ENCODE peak calls at places on chromosomes 13 and 19, in four cellular contexts. E, P, V and I are unnamed samples.

GRCh38 chr19:42081584-42082258 is 5.8 kb downstream of the ZNF574 start:
- DNase-seq in P (peak), E (no peak), V (no peak), I (peak)

GRCh38 chr13:63540042-63540441 is 2124.4 kb upstream of the PCDH20 start:
- DNase-seq in V (no peak), E (no peak), P (no peak), I (no peak)

GRCh38 chr19:3336351-3336679 is 30.1 kb upstream of the NFIC start:
- DNase-seq in E (no peak), V (no peak), P (no peak), I (no peak)

GRCh38 chr19:55212447-55212846 is 3.1 kb upstream of the PTPRH start:
- DNase-seq in V (no peak), E (no peak), P (no peak), I (no peak)

GRCh38 chr19:43605875-43606568 is 5.9 kb upstream of the SRRM5 start:
- DNase-seq in E (no peak), P (no peak), V (no peak), I (no peak)

GRCh38 chr19:18951721-18952281 is 10.8 kb upstream of the HOMER3 start:
- DNase-seq in P (peak), V (no peak), E (no peak), I (peak)

GRCh38 chr19:55063492-55063843 is 520 bp upstream of the RDH13 start:
- DNase-seq in E (no peak), V (no peak), P (no peak), I (no peak)

GRCh38 chr19:5096536-5096935 is 127.6 kb downstream of the KDM4B start:
- DNase-seq in E (no peak), P (no peak), V (no peak), I (no peak)

GRCh38 chr19:12126707-12127106 is 13.4 kb downstream of the ZNF20 start:
- DNase-seq in P (peak), V (no peak), E (no peak), I (no peak)

GRCh38 chr19:16588089-16588823 is 16.0 kb upstream of the SLC35E1 start:
- DNase-seq in E (no peak), V (peak), P (peak), I (no peak)

GRCh38 chr13:34254366-34254765 is 436.4 kb downstream of the RFC3 start:
- DNase-seq in E (no peak), P (no peak), V (no peak), I (no peak)

GRCh38 chr13:112820318-112820717 is 130.5 kb downstream of the ATP11A start:
- DNase-seq in P (no peak), V (no peak), E (no peak), I (no peak)

GRCh38 chr13:111911141-111911720 is 155.7 kb upstream of the SOX1 start:
- DNase-seq in V (no peak), E (no peak), P (no peak), I (no peak)

GRCh38 chr13:90750957-90751356 is 596.5 kb upstream of the MIR17HG start:
- DNase-seq in V (no peak), E (no peak), P (peak), I (no peak)

GRCh38 chr19:32178841-32179410 is 166.5 kb upstream of the ZNF507 start:
- DNase-seq in E (no peak), P (no peak), V (no peak), I (no peak)

GRCh38 chr19:29105629-29106352 is 107.2 kb downstream of the UQCRFS1 start:
- DNase-seq in P (no peak), E (no peak), V (no peak), I (no peak)

GRCh38 chr19:13050274-13050673 is 52.4 kb downstream of the LYL1 start:
- DNase-seq in V (no peak), E (no peak), P (no peak), I (no peak)

GRCh38 chr13:59823495-59823894 is 340.2 kb downstream of the DIAPH3 start:
- DNase-seq in V (no peak), E (no peak), P (peak), I (peak)

GRCh38 chr19:13187419-13187818 is 37.2 kb downstream of the IER2 start:
- DNase-seq in V (no peak), E (no peak), P (no peak), I (no peak)

GRCh38 chr19:16605552-16605951 is 22.5 kb downstream of the MED26 start:
- DNase-seq in V (peak), P (no peak), E (no peak), I (no peak)

GRCh38 chr13:98792321-98792720 is 39.8 kb upstream of the SLC15A1 start:
- DNase-seq in V (no peak), P (no peak), E (no peak), I (no peak)

GRCh38 chr19:48738557-48739399 is 1.6 kb downstream of the RASIP1 start:
- DNase-seq in E (peak), V (peak), P (peak), I (peak)
- TF ChIP-seq CTCF in E (no peak), V (peak), P (no peak), I (peak)

GRCh38 chr13:109922518-109922917 is 136.1 kb upstream of the IRS2 start:
- DNase-seq in P (no peak), E (no peak), V (no peak), I (no peak)
- TF ChIP-seq CTCF in P (no peak), E (no peak), V (no peak), I (no peak)

GRCh38 chr13:79447141-79447540 is 33.8 kb upstream of the NDFIP2 start:
- DNase-seq in P (no peak), E (no peak), V (no peak), I (no peak)

GRCh38 chr13:79442706-79443105 is 36.7 kb upstream of the RBM26 start:
- DNase-seq in E (no peak), V (no peak), P (no peak), I (no peak)

GRCh38 chr13:79447741-79448140 is 33.2 kb upstream of the NDFIP2 start:
- DNase-seq in V (no peak), E (no peak), P (no peak), I (no peak)

GRCh38 chr13:79448413-79448812 is 32.5 kb upstream of the NDFIP2 start:
- DNase-seq in E (no peak), V (no peak), P (no peak), I (no peak)

GRCh38 chr13:79445968-79446645 is 34.8 kb upstream of the NDFIP2 start:
- DNase-seq in P (no peak), E (no peak), V (no peak), I (no peak)
- TF ChIP-seq CTCF in P (no peak), E (no peak), V (no peak), I (no peak)

GRCh38 chr13:47459512-47459911 is 541.6 kb downstream of the SUCLA2 start:
- DNase-seq in V (no peak), P (peak), E (no peak), I (peak)
- TF ChIP-seq CTCF in V (no peak), P (peak), E (no peak), I (peak)

GRCh38 chr13:29596064-29596418 is 553 bp upstream of the SLC7A1 start:
- DNase-seq in P (no peak), V (no peak), E (no peak), I (no peak)
- TF ChIP-seq CTCF in P (no peak), V (no peak), E (no peak), I (no peak)

GRCh38 chr19:33664744-33665143 is 43.0 kb downstream of the CHST8 start:
- DNase-seq in P (no peak), V (no peak), E (no peak), I (no peak)
- TF ChIP-seq CTCF in P (no peak), V (no peak), E (no peak), I (no peak)